ENCODE peak calls at places on chromosomes 2 and 18, in nine cellular contexts. One of them, this sample, is unnamed.
A peak's percentile ranks its signal among the peaks of the same experiment; 100 is the strongest.

GRCh38 chr2:191910518-191910917 is 63.6 kb upstream of the CAVIN2 start:
- DNase-seq in IMR-90: peak; percentile 92
- DNase-seq in uterus: no peak
- DNase-seq in tibial nerve: no peak
- DNase-seq in A549: no peak
- DNase-seq in adrenal gland: no peak
- DNase-seq in ovary: no peak
- DNase-seq in heart left ventricle: no peak
- DNase-seq in transverse colon: no peak
- DNase-seq in this sample: no peak

GRCh38 chr2:206797376-206797775 is 32.0 kb downstream of the FASTKD2 start:
- DNase-seq in IMR-90: no peak
- DNase-seq in uterus: no peak
- DNase-seq in tibial nerve: no peak
- DNase-seq in A549: no peak
- DNase-seq in adrenal gland: no peak
- DNase-seq in ovary: no peak
- DNase-seq in heart left ventricle: no peak
- DNase-seq in transverse colon: no peak
- DNase-seq in this sample: no peak

GRCh38 chr18:37538526-37539205 is 26.9 kb downstream of the CELF4 start:
- DNase-seq in IMR-90: no peak
- DNase-seq in uterus: no peak
- DNase-seq in tibial nerve: no peak
- DNase-seq in A549: no peak
- DNase-seq in adrenal gland: no peak
- DNase-seq in ovary: no peak
- DNase-seq in heart left ventricle: no peak
- DNase-seq in transverse colon: no peak
- DNase-seq in this sample: no peak

GRCh38 chr2:229230911-229231310 is 40.2 kb downstream of the PID1 start:
- DNase-seq in IMR-90: no peak
- DNase-seq in uterus: peak; percentile 48
- DNase-seq in tibial nerve: no peak
- DNase-seq in A549: no peak
- DNase-seq in adrenal gland: no peak
- DNase-seq in ovary: peak; percentile 19
- DNase-seq in heart left ventricle: peak; percentile 38
- DNase-seq in transverse colon: no peak
- DNase-seq in this sample: no peak

GRCh38 chr18:68417826-68418225 is 297.1 kb downstream of the TMX3 start:
- DNase-seq in IMR-90: peak; percentile 51
- DNase-seq in uterus: no peak
- DNase-seq in tibial nerve: no peak
- DNase-seq in A549: no peak
- DNase-seq in adrenal gland: no peak
- DNase-seq in ovary: no peak
- DNase-seq in heart left ventricle: no peak
- DNase-seq in transverse colon: no peak
- DNase-seq in this sample: no peak

GRCh38 chr2:657766-658165 is 19.4 kb downstream of the TMEM18 start:
- DNase-seq in IMR-90: no peak
- DNase-seq in uterus: no peak
- DNase-seq in tibial nerve: no peak
- DNase-seq in A549: no peak
- DNase-seq in adrenal gland: no peak
- DNase-seq in ovary: no peak
- DNase-seq in heart left ventricle: no peak
- DNase-seq in transverse colon: no peak
- DNase-seq in this sample: peak; percentile 24

GRCh38 chr2:2663401-2664036 is 332.4 kb upstream of the MYT1L start:
- DNase-seq in IMR-90: peak; percentile 24
- DNase-seq in uterus: no peak
- DNase-seq in tibial nerve: no peak
- DNase-seq in A549: peak; percentile 38
- DNase-seq in adrenal gland: peak; percentile 72
- DNase-seq in ovary: no peak
- DNase-seq in heart left ventricle: no peak
- DNase-seq in transverse colon: no peak
- DNase-seq in this sample: no peak

GRCh38 chr2:136582631-136583205 is 182.6 kb upstream of the THSD7B start:
- DNase-seq in IMR-90: no peak
- DNase-seq in uterus: no peak
- DNase-seq in tibial nerve: peak; percentile 6
- DNase-seq in A549: no peak
- DNase-seq in adrenal gland: peak; percentile 18
- DNase-seq in ovary: no peak
- DNase-seq in heart left ventricle: no peak
- DNase-seq in transverse colon: no peak
- DNase-seq in this sample: no peak

GRCh38 chr2:197877038-197877437 is 72.6 kb downstream of the PLCL1 start:
- DNase-seq in IMR-90: no peak
- DNase-seq in uterus: no peak
- DNase-seq in tibial nerve: no peak
- DNase-seq in A549: no peak
- DNase-seq in adrenal gland: no peak
- DNase-seq in ovary: no peak
- DNase-seq in heart left ventricle: no peak
- DNase-seq in transverse colon: no peak
- DNase-seq in this sample: no peak

GRCh38 chr18:79896746-79897145 is 54.7 kb downstream of the SLC66A2 start:
- DNase-seq in IMR-90: peak; percentile 1
- DNase-seq in uterus: no peak
- DNase-seq in tibial nerve: no peak
- DNase-seq in A549: no peak
- DNase-seq in adrenal gland: no peak
- DNase-seq in ovary: no peak
- DNase-seq in heart left ventricle: no peak
- DNase-seq in transverse colon: no peak
- DNase-seq in this sample: no peak

GRCh38 chr18:832085-832681 is 20.1 kb upstream of the YES1 start:
- DNase-seq in IMR-90: no peak
- DNase-seq in uterus: no peak
- DNase-seq in tibial nerve: no peak
- DNase-seq in A549: no peak
- DNase-seq in adrenal gland: peak; percentile 76
- DNase-seq in ovary: peak; percentile 25
- DNase-seq in heart left ventricle: peak; percentile 33
- DNase-seq in transverse colon: peak; percentile 65
- DNase-seq in this sample: peak; percentile 32

GRCh38 chr2:17518212-17519154 is at the start of gene RAD51AP2:
- DNase-seq in IMR-90: peak; percentile 66
- DNase-seq in uterus: peak; percentile 90
- DNase-seq in tibial nerve: peak; percentile 71
- DNase-seq in A549: peak; percentile 44
- DNase-seq in adrenal gland: peak; percentile 87
- DNase-seq in ovary: peak; percentile 93
- DNase-seq in heart left ventricle: peak; percentile 94
- DNase-seq in transverse colon: peak; percentile 81
- DNase-seq in this sample: peak; percentile 73

GRCh38 chr18:66990909-66991308 is 387.0 kb upstream of the CDH19 start:
- DNase-seq in IMR-90: no peak
- DNase-seq in uterus: no peak
- DNase-seq in tibial nerve: no peak
- DNase-seq in A549: no peak
- DNase-seq in adrenal gland: no peak
- DNase-seq in ovary: no peak
- DNase-seq in heart left ventricle: no peak
- DNase-seq in transverse colon: no peak
- DNase-seq in this sample: no peak

GRCh38 chr2:137838255-137839092 is 125.8 kb upstream of the HNMT start:
- DNase-seq in IMR-90: peak; percentile 49
- DNase-seq in uterus: no peak
- DNase-seq in tibial nerve: no peak
- DNase-seq in A549: peak; percentile 33
- DNase-seq in adrenal gland: no peak
- DNase-seq in ovary: no peak
- DNase-seq in heart left ventricle: no peak
- DNase-seq in transverse colon: no peak
- DNase-seq in this sample: no peak

GRCh38 chr2:171889808-171890207 is 4.2 kb downstream of the SLC25A12 start:
- DNase-seq in IMR-90: no peak
- DNase-seq in uterus: no peak
- DNase-seq in tibial nerve: no peak
- DNase-seq in A549: no peak
- DNase-seq in adrenal gland: no peak
- DNase-seq in ovary: no peak
- DNase-seq in heart left ventricle: no peak
- DNase-seq in transverse colon: no peak
- DNase-seq in this sample: no peak

GRCh38 chr2:171893196-171893823 is 734 bp downstream of the SLC25A12 start:
- DNase-seq in IMR-90: no peak
- DNase-seq in uterus: no peak
- DNase-seq in tibial nerve: no peak
- DNase-seq in A549: no peak
- DNase-seq in adrenal gland: no peak
- DNase-seq in ovary: no peak
- DNase-seq in heart left ventricle: no peak
- DNase-seq in transverse colon: no peak
- DNase-seq in this sample: no peak

GRCh38 chr2:171894612-171894947 is 536 bp upstream of the SLC25A12 start:
- DNase-seq in IMR-90: no peak
- DNase-seq in uterus: no peak
- DNase-seq in tibial nerve: no peak
- DNase-seq in A549: no peak
- DNase-seq in adrenal gland: no peak
- DNase-seq in ovary: no peak
- DNase-seq in heart left ventricle: no peak
- DNase-seq in transverse colon: no peak
- DNase-seq in this sample: no peak

GRCh38 chr2:171895781-171896180 is 1.7 kb upstream of the SLC25A12 start:
- DNase-seq in IMR-90: no peak
- DNase-seq in uterus: no peak
- DNase-seq in tibial nerve: no peak
- DNase-seq in A549: no peak
- DNase-seq in adrenal gland: no peak
- DNase-seq in ovary: no peak
- DNase-seq in heart left ventricle: no peak
- DNase-seq in transverse colon: no peak
- DNase-seq in this sample: no peak

DNA sequence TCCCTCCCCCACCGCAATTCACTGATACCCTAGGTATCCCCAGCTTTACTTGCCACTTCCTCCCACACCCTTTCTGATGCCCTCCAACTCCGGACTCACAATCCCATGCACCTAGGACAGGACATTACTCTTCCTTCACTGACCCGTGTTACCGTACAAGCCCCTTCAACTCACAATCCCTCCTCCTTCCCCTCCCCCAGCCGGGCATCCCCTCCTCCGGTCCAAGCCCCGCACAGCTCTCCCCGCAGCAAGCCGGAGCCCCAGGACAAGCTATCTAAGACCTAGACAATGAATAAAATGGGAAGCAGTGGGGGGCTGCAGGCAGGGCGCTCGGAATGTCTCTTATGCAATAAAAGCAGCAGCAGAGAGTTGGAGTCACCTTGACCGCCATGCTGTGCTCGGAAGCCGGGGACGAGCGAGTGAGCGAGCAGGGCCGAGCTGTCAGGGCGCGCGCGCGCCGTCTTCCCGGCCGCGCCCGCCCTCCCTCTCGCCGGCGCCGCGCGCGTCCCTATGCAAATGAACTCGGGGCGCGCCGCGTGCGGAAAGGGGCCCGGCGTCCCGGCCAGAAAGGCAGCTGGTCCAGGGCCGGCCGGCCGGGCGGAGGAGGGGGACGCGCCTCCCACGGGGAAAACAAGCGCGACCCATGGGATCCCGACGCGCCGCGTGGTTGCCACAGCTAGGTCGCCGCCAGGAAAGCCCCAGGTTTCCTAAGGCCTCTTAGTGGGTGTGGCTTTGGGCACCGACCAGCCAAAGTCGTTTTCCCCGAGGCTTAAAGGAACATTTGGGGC is at the start of gene SLC25A12:
- DNase-seq in IMR-90: peak; percentile 73
- DNase-seq in uterus: peak; percentile 57
- DNase-seq in tibial nerve: peak; percentile 69
- DNase-seq in A549: peak; percentile 79
- DNase-seq in adrenal gland: peak; percentile 87
- DNase-seq in ovary: peak; percentile 83
- DNase-seq in heart left ventricle: peak; percentile 88
- DNase-seq in transverse colon: peak; percentile 85
- DNase-seq in this sample: peak; percentile 87
- TF ChIP-seq POLR2A in IMR-90: peak; percentile 67
- TF ChIP-seq POLR2A in uterus: peak; percentile 48
- TF ChIP-seq POLR2A in tibial nerve: peak; percentile 27
- TF ChIP-seq POLR2A in A549: peak; percentile 68
- TF ChIP-seq POLR2A in adrenal gland: no peak
- TF ChIP-seq POLR2A in ovary: peak; percentile 30
- TF ChIP-seq POLR2A in heart left ventricle: no peak
- TF ChIP-seq POLR2A in transverse colon: peak; percentile 59
- TF ChIP-seq POLR2A in this sample: no peak

DNA sequence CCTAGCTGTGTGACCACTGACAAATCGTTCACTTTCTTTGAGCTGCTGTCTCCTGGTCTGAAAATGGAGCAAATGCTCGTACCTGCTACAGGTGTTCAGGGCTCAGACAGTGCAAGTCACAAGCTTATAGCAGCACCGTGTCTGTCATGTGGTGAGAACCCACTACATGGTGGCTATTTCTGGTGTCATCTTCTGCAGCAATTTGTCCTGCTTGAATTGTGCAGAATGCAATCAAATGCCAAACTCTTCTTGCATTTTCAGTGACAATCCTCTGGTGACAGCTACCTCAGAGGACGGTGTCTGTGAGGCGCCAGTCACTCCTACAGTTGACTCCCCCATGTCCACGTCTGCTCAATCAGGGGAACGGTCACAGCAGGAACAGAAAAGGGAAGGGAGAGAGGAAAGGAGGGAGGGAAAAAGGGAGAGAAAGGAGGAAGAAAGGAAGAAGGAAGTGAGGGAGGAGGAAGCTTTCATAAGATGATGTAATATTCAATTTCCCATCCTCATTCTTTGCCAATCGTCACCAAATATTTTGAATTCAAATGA is 122.2 kb downstream of the BCL2 start:
- DNase-seq in IMR-90: no peak
- DNase-seq in uterus: no peak
- DNase-seq in tibial nerve: no peak
- DNase-seq in A549: no peak
- DNase-seq in adrenal gland: no peak
- DNase-seq in ovary: no peak
- DNase-seq in heart left ventricle: no peak
- DNase-seq in transverse colon: no peak
- DNase-seq in this sample: no peak
- H3K27ac ChIP-seq in IMR-90: no peak overlapping the region
- H3K27ac ChIP-seq in uterus: peak overlapping the region; percentile 8
- H3K27ac ChIP-seq in tibial nerve: no peak overlapping the region
- H3K27ac ChIP-seq in A549: no peak overlapping the region
- H3K27ac ChIP-seq in adrenal gland: no peak overlapping the region
- H3K27ac ChIP-seq in ovary: no peak overlapping the region
- H3K27ac ChIP-seq in heart left ventricle: no peak overlapping the region
- H3K27ac ChIP-seq in transverse colon: peak overlapping the region; percentile 6
- H3K27ac ChIP-seq in this sample: no peak overlapping the region

GRCh38 chr2:120596990-120597594 is 138.6 kb upstream of the GLI2 start:
- DNase-seq in IMR-90: peak; percentile 56
- DNase-seq in uterus: peak; percentile 72
- DNase-seq in tibial nerve: peak; percentile 87
- DNase-seq in A549: no peak
- DNase-seq in adrenal gland: peak; percentile 57
- DNase-seq in ovary: peak; percentile 35
- DNase-seq in heart left ventricle: no peak
- DNase-seq in transverse colon: peak; percentile 19
- DNase-seq in this sample: no peak
- H3K4me3 ChIP-seq in IMR-90: no peak overlapping the region
- H3K4me3 ChIP-seq in uterus: no peak overlapping the region
- H3K4me3 ChIP-seq in tibial nerve: no peak overlapping the region
- H3K4me3 ChIP-seq in A549: no peak overlapping the region
- H3K4me3 ChIP-seq in adrenal gland: no peak overlapping the region
- H3K4me3 ChIP-seq in ovary: no peak overlapping the region
- H3K4me3 ChIP-seq in heart left ventricle: no peak overlapping the region
- H3K4me3 ChIP-seq in transverse colon: no peak overlapping the region
- H3K4me3 ChIP-seq in this sample: no peak overlapping the region

GRCh38 chr2:200533754-200534153 is 7.7 kb downstream of the SGO2 start:
- DNase-seq in IMR-90: no peak
- DNase-seq in uterus: peak; percentile 18
- DNase-seq in tibial nerve: no peak
- DNase-seq in A549: no peak
- DNase-seq in adrenal gland: no peak
- DNase-seq in ovary: no peak
- DNase-seq in heart left ventricle: no peak
- DNase-seq in transverse colon: no peak
- DNase-seq in this sample: no peak
- TF ChIP-seq POLR2A in IMR-90: no peak
- TF ChIP-seq POLR2A in uterus: no peak
- TF ChIP-seq POLR2A in tibial nerve: no peak
- TF ChIP-seq POLR2A in A549: no peak
- TF ChIP-seq POLR2A in adrenal gland: no peak
- TF ChIP-seq POLR2A in ovary: no peak
- TF ChIP-seq POLR2A in heart left ventricle: no peak
- TF ChIP-seq POLR2A in transverse colon: no peak
- TF ChIP-seq POLR2A in this sample: no peak